ENCODE peak calls at places on chromosomes 16 and 17, in five cellular contexts. T is cardiac muscle cell; M is stomach; H is aorta; O is CD8-positive, alpha-beta memory T cell. N is an unnamed sample.

GRCh38 chr17:2279707-2280106 is 23.9 kb downstream of the SMG6 start:
- DNase-seq in M (no peak), T (no peak), O (no peak), H (no peak), N (no peak)

GRCh38 chr17:4249452-4250029 is 14.2 kb downstream of the ANKFY1 start:
- DNase-seq in T (peak; percentile 67), O (no peak), H (no peak), M (no peak), N (no peak)

GRCh38 chr16:62408760-62409159 is 372.5 kb upstream of the CDH8 start:
- DNase-seq in M (no peak), O (no peak), T (no peak), H (no peak), N (no peak)

GRCh38 chr17:35359396-35359795 is 14.0 kb downstream of the SLFN11 start:
- DNase-seq in M (no peak), O (no peak), T (no peak), H (no peak), N (no peak)

GRCh38 chr16:15790458-15790857 is 66.4 kb downstream of the MYH11 start:
- DNase-seq in H (peak; percentile 57), M (no peak), T (no peak), O (no peak), N (no peak)

GRCh38 chr16:7456221-7456620 is 123.6 kb downstream of the RBFOX1 start:
- DNase-seq in T (no peak), M (no peak), O (no peak), H (no peak), N (no peak)

GRCh38 chr17:45231481-45232116 is 9.9 kb downstream of the FMNL1 start:
- DNase-seq in T (no peak), M (peak; percentile 56), O (no peak), H (peak; percentile 76), N (no peak)

GRCh38 chr16:11145173-11145820 is 110.7 kb downstream of the SOCS1 start:
- DNase-seq in M (no peak), T (no peak), O (peak; percentile 27), H (peak; percentile 78), N (no peak)

GRCh38 chr17:3799181-3799627 is 1.8 kb downstream of the ITGAE start:
- DNase-seq in T (no peak), M (no peak), H (peak; percentile 51), O (no peak), N (no peak)

GRCh38 chr16:51621610-51622009 is 470.5 kb upstream of the SALL1 start:
- DNase-seq in M (no peak), H (no peak), O (no peak), T (no peak), N (no peak)

GRCh38 chr17:44556854-44557606 is at the start of gene FZD2:
- DNase-seq in H (peak; percentile 91), T (peak; percentile 97), M (peak; percentile 73), O (peak; percentile 76), N (peak; percentile 87)

GRCh38 chr16:66923247-66923851 is 2.0 kb downstream of the RRAD start:
- DNase-seq in M (no peak), T (peak; percentile 83), O (no peak), H (peak; percentile 92), N (no peak)

GRCh38 chr17:76527430-76528111 is 9.9 kb downstream of the CYGB start:
- DNase-seq in H (no peak), O (peak; percentile 74), T (peak; percentile 95), M (peak; percentile 60), N (no peak)

GRCh38 chr16:52558448-52558847 is 11.5 kb upstream of the TOX3 start:
- DNase-seq in O (no peak), T (no peak), M (no peak), H (no peak), N (no peak)

GRCh38 chr16:62256406-62256805 is 220.2 kb upstream of the CDH8 start:
- DNase-seq in T (no peak), M (no peak), O (no peak), H (no peak), N (no peak)

GRCh38 chr16:80337786-80338185 is 203.0 kb upstream of the DYNLRB2 start:
- DNase-seq in O (no peak), M (no peak), H (no peak), T (no peak), N (no peak)

DNA sequence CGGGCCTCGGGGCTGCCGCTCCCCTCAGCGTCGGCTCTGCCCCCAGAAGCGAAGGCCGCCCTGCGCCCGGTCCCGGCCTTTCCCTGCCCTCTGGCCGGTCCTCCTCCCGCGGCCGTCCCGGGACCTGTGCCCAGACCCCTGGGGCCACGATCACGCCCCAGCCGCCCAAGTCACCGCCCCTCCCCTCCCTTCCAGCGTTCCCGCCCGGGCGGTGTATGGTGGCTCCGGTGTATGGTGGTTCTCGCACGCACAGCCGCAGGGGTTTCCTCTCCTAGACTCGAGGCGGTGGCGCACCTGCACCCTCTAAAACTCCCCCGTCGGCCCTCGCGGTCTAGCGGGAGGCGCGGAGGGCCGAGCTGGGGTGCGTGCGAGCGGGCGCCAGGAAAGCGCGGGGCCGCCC is 10.0 kb downstream of the TIGD7 start:
- DNase-seq in T (no peak), H (no peak), M (no peak), O (no peak), N (no peak)
- H3K9me3 ChIP-seq in T (no peaks in the 10 kb centered on the region), H (peaks cover 23% of the 10 kb centered on the region), M (peaks cover 98% of the 10 kb centered on the region), O (peaks cover 35% of the 10 kb centered on the region), N (peaks cover 100% of the 10 kb centered on the region)

DNA sequence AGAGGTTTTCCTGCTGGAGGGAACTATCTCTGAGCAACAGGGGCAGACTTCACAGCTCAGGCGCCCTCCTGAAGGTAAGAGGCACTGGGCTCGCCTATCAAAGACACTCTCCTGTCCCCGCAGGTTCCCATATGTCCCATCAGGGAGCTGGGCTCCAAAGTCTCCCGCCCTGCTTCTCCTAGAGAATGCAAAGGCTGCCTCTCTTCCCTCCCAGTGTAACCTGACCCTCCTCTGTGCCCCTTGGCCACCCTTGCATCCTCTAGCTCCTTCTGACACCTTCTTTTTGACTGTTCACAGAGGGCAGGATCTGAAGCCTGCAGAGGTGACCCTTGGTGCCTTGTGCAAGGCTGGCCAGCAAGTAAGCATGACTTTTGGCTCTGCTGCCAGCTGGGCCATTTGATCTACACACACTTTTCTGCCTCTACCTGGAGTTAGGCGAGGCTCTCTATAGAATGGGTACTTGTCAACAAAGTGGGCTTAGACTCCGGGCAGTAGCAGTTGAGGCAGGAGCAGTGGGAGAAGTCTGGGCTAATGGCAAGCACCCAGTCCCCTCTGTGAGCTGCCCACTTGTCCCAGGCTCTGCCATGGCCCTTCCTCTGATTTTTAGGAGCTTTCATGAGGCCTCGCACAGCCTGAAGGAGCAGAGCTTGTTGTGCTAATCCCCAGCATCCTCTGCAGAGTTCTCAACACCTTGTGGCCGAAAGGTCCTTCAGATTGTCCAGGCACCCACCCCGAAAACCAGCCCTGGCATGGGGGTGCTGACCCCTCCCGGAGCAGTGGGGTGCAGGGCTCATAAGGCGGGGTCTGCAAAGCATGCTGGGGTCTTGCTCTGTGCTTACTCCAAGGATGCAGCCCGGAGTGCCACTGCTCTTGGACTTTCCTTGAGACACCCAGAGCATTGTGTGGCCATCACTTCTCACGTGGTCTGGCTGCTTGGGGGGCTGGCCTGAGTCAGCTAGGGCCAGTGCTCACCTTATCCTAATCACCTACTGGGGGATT is 122.9 kb downstream of the METRNL start:
- DNase-seq in H (peak; percentile 76), T (no peak), O (peak; percentile 37), M (peak; percentile 25), N (no peak)
- H3K9me3 ChIP-seq in H (no peaks in the 10 kb centered on the region), T (no peaks in the 10 kb centered on the region), O (no peaks in the 10 kb centered on the region), M (no peaks in the 10 kb centered on the region), N (no peaks in the 10 kb centered on the region)

GRCh38 chr17:80724723-80725388 is 180.2 kb downstream of the RPTOR start:
- DNase-seq in M (no peak), T (peak; percentile 79), O (no peak), H (no peak), N (no peak)
- H3K9me3 ChIP-seq in M (no peaks in the 10 kb centered on the region), T (no peaks in the 10 kb centered on the region), O (no peaks in the 10 kb centered on the region), H (no peaks in the 10 kb centered on the region), N (no peaks in the 10 kb centered on the region)

DNA sequence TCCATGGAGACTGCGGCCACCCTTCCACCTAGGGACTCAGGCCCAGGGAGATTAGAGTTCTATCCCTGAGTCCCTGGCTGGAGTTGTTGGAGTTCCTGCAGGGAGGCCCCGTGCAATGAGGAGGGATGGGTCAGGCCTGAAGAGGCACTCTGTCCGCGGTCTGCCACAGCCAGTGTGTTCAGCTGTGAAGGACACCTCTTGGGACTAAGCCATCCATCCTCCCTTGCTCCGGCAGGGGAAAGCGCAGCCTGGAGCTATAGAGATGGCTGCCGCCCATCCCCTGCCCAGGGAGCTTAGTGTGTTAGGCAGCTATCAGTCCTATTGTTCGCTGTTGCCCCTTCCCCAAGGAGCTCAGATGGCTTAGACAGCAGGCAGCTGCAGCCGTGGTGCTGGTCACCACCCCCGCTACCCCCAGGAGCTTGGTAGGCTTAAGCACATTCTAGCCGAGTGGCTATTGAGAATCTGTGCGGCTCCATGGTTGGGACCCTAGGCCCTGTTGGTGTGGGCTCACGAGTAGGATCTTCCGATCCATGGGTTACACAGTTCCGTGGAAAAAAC is 141.3 kb downstream of the CYB561 start:
- DNase-seq in O (no peak), M (no peak), H (peak; percentile 60), T (no peak), N (no peak)
- H3K9me3 ChIP-seq in O (no peaks in the 10 kb centered on the region), M (no peaks in the 10 kb centered on the region), H (no peaks in the 10 kb centered on the region), T (no peaks in the 10 kb centered on the region), N (no peaks in the 10 kb centered on the region)

DNA sequence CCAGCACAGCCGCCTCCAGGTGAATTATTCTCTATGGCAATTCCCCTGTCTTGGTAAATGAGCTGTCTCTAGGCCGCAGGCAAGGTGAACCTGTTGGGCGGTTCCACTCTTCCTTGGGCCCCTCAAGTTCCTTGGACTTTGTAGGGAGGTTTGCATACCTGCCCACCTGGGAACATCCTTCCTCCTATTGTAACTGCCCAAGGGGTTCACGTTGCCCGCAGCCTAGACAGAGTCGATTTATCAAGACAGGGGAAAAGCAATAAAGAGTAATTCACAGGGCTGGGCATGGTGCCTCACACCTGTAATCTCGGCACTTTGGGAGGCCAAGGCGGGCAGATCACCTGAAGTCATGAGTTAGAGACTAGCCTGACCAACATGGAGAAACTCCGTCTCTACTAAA is 122.5 kb downstream of the KCNJ18 start:
- DNase-seq in T (no peak), O (peak; percentile 41), H (peak; percentile 71), M (no peak), N (no peak)
- H3K9me3 ChIP-seq in T (peaks cover 7% of the 10 kb centered on the region), O (no peaks in the 10 kb centered on the region), H (no peaks in the 10 kb centered on the region), M (peaks cover 4% of the 10 kb centered on the region), N (peaks cover 15% of the 10 kb centered on the region)

N was measured in breast epithelium.